ENCODE peak calls at places on chromosomes 2 and 18, in ten cellular contexts. E, G, I, R, O, K, W, Z, B and S are unnamed samples.

GRCh38 chr2:166762746-166763145 is 125.5 kb upstream of the XIRP2 start:
- DNase-seq in B (no peak), W (no peak), I (no peak), G (no peak), E (no peak), Z (no peak), O (no peak), K (no peak), R (no peak), S (no peak)

GRCh38 chr2:168997794-168998193 is 33.3 kb downstream of the ABCB11 start:
- DNase-seq in R (no peak), I (no peak), E (no peak), O (no peak), Z (no peak), B (peak), K (no peak), W (no peak), G (no peak), S (no peak)

GRCh38 chr2:239853706-239854327 is 171.3 kb downstream of the NDUFA10 start:
- DNase-seq in E (no peak), G (no peak), B (no peak), W (no peak), K (no peak), O (no peak), R (no peak), Z (no peak), I (no peak), S (no peak)

GRCh38 chr18:28208268-28208667 is 31.3 kb upstream of the CDH2 start:
- DNase-seq in I (no peak), R (no peak), K (no peak), G (no peak), B (no peak), O (no peak), E (no peak), W (no peak), Z (no peak), S (no peak)

GRCh38 chr2:188193230-188193629 is 98.4 kb upstream of the GULP1 start:
- DNase-seq in G (no peak), R (no peak), O (no peak), Z (no peak), E (no peak), B (no peak), W (no peak), I (no peak), K (no peak), S (no peak)

GRCh38 chr2:121018136-121019057 is 266.6 kb downstream of the TFCP2L1 start:
- DNase-seq in B (no peak), O (no peak), E (no peak), R (no peak), G (no peak), W (no peak), I (no peak), Z (no peak), K (peak), S (no peak)

GRCh38 chr2:37676274-37676673 is 4.8 kb upstream of the CDC42EP3 start:
- DNase-seq in R (no peak), G (no peak), O (no peak), Z (no peak), E (no peak), I (no peak), K (no peak), B (peak), W (no peak), S (no peak)

GRCh38 chr2:112646102-112646719 is 472 bp downstream of the SLC20A1 start:
- DNase-seq in R (peak), W (no peak), G (peak), E (no peak), Z (no peak), K (peak), I (no peak), B (no peak), O (peak), S (peak)